ENCODE peak calls at places on chromosomes 7 and 10, in four cellular contexts. H is K562, F is fibroblast of lung, G is IMR-90. W is an unnamed sample.

GRCh38 chr10:112663181-112663879 is 216.3 kb downstream of the VTI1A start:
- DNase-seq in H (no peak), F (peak; percentile 79), G (peak; percentile 73), W (no peak)

GRCh38 chr10:110501142-110501937 is 3.6 kb downstream of the DUSP5 start:
- DNase-seq in H (peak; percentile 84), F (peak; percentile 94), G (peak; percentile 95), W (no peak)

GRCh38 chr7:3408814-3409595 is 108.0 kb downstream of the SDK1 start:
- DNase-seq in H (no peak), F (peak; percentile 48), G (no peak), W (peak; percentile 10)

GRCh38 chr10:132916421-132916841 is 25.9 kb downstream of the CFAP46 start:
- DNase-seq in H (no peak), F (no peak), G (no peak), W (peak; percentile 57)

GRCh38 chr7:731440-732085 is 4.5 kb upstream of the PRKAR1B start:
- DNase-seq in H (no peak), F (no peak), G (no peak), W (no peak)

GRCh38 chr10:99784731-99785441 is 2.4 kb downstream of the ABCC2 start:
- DNase-seq in H (peak; percentile 32), F (peak; percentile 55), G (peak; percentile 36), W (no peak)

GRCh38 chr7:83550100-83550499 is 98.8 kb downstream of the SEMA3E start:
- DNase-seq in H (no peak), F (peak; percentile 89), G (peak; percentile 74), W (no peak)

GRCh38 chr10:29158066-29158465 is 130.8 kb upstream of the LYZL1 start:
- DNase-seq in H (no peak), F (no peak), G (no peak), W (no peak)

GRCh38 chr7:104985259-104985617 is 28.8 kb upstream of the KMT2E start:
- DNase-seq in H (no peak), F (no peak), G (no peak), W (no peak)

GRCh38 chr10:12605580-12606405 is 256.4 kb downstream of the CAMK1D start:
- DNase-seq in H (no peak), F (peak; percentile 60), G (peak; percentile 60), W (peak; percentile 49)

DNA sequence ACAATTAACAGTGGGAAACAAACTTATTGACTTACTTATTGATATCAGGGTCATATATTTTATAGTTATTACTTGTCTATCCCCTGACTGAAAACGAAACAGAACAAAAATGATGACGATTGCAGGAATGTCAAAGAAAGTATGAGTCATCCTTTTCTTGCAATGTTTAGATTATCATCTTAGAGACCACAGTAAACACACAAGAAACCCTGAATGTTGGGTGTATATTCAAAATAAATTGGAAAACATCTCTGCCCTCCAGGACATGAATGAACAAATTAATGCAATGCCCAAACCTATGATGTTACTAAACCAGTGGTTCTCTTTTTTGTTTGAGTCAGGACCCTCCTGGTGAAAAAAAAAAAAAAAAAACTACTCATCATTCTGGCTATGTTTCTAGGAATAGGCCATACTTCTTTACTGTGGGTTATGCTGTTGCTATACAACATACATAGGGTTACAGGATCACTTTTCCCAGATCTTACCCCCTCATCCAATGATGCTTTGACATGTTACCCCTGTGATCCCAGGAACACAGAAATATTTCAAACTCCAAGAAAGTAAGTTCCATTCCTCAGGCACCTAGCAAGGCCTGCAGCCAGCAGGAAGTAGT is 623.4 kb upstream of the IGFBP3 start:
- DNase-seq in H (no peak), F (peak; percentile 83), G (peak; percentile 90), W (no peak)
- H2AFZ ChIP-seq in H (no peak overlapping the region), F (no peak overlapping the region), G (no peak overlapping the region), W (no peak overlapping the region)

DNA sequence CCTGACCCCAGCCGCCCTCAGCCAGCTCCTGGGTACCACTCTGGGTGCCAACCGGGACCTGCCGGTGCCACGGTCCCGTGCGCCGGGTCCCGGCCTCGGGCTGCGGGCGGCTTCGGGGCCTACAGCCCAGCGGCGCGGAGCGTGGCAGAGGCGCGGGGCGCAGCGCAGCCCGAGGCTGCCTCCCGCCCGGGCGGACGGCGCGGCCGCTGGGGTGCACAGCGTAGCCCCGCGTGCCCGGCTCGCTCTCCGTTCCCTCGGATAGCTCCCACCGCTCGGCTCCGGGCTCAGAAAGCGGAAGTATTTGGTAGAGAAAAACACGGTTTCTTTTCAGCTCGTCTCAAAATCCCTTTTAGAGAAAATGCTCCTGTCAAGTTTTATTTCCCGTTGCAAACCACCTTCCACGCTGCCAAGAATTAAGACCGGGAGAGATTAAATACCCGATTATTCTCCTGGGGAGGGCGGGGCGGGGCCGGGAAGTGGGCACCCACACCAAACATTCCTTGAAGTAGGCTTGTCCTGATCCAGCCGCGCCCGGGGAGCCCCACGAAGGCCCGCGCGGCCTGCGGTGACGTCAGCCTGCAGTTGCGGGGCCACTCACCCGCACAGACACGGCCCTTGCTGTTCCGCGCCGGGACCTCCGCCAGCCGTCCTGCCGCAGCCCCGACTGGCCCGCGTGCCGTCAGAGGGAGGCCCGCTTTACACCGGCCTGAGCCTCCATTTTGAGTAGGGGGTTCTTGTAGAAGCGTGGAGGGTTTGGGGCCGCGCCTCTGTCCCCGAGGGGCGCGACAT is 7.2 kb downstream of the HOXA13 start:
- DNase-seq in H (no peak), F (no peak), G (no peak), W (no peak)
- H4K20me1 ChIP-seq in H (no peaks in the 10 kb centered on the region), F (no peaks in the 10 kb centered on the region), G (peaks cover 4% of the 10 kb centered on the region), W (no peaks in the 10 kb centered on the region)

DNA sequence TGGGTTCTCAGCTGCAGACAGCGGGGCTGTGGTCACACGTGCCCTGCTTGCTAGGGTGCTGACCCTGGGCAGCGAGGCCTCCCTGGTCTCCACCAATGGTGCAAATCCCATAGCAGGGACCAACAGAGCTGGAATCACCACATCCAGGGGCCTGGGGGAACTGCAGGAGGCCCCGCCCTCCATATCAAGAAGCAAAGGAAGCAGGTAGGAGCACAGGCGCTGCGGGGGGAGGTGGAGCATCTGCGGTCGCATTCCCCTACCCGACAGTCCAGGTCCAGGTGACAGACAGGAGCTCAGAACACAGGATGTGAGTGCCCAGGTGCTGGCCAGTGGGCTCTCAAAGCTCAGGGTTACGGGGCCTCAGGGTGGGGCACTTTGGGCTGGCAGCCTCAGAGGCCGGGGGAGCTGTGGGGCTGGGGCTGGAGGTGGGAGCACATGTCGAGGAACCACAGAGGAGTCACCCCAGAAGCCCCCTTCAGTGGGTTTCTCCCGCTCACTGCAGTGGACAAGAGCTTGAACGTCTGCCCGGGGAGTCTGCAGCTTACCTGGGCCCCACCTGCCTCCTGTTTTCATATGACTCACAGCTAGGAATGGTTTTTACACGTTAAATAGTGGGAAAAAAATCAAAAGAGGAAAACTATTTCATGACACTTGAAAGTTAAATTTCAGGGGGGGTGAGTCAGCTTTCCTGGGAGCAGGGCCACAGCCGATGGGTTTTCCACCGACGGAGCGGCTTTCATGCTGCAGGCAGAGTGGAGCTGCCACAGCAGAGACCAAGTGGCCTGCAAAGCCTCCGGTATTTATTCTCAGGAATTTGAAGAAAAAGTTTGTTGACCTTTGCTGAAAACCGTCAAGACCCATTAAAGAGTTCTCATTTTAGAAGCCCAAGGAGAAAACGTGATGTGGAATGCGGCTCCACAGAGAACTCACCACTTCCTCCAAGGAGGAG is 148.7 kb upstream of the PPP2R2D start:
- DNase-seq in H (no peak), F (no peak), G (no peak), W (no peak)
- H3K4me3 ChIP-seq in H (no peak overlapping the region), F (no peak overlapping the region), G (no peak overlapping the region), W (no peak overlapping the region)

DNA sequence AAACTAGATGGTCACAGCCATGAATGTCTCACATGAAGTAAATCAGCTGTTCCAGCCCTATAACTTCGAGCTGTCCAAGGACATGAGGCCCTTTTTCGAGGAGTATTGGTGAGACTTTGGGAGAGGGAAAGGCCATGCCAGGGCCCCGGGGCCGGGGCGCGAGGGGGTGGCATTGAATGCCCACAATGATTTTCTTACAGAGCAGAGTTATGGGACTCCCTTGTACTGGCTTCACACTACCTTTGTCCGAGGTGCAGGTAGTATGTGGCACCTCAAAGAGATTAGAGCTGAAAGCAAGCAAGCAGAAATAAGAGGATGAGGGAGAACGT is 407 bp downstream of the ELOVL3 start:
- DNase-seq in H (no peak), F (no peak), G (no peak), W (no peak)
- H2AFZ ChIP-seq in H (peak overlapping the region; percentile 84), F (peak overlapping the region; percentile 84), G (peak overlapping the region; percentile 95), W (no peak overlapping the region)

DNA sequence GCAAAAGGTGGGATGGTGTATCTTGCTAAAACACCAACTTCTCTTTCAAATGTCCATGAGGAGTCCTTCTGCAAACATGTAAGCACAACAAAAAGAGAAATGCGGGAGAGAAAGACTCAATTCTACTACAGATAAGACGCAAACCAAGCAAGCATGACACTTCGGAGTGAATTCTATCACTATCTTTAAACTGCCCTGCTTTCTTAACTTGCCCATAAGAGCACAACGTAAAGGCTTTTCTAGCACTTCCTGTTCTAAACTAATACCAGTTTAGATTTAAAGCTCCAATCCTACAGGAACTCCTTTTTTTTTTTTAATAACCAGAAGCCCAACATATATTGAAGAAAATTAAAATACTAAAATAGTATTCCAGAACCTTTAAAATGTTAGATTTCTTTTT is 8.4 kb downstream of the RHEB start:
- DNase-seq in H (no peak), F (no peak), G (no peak), W (no peak)
- H4K20me1 ChIP-seq in H (peaks cover 75% of the 10 kb centered on the region), F (peaks cover 9% of the 10 kb centered on the region), G (peaks cover 96% of the 10 kb centered on the region), W (peaks cover 57% of the 10 kb centered on the region)

DNA sequence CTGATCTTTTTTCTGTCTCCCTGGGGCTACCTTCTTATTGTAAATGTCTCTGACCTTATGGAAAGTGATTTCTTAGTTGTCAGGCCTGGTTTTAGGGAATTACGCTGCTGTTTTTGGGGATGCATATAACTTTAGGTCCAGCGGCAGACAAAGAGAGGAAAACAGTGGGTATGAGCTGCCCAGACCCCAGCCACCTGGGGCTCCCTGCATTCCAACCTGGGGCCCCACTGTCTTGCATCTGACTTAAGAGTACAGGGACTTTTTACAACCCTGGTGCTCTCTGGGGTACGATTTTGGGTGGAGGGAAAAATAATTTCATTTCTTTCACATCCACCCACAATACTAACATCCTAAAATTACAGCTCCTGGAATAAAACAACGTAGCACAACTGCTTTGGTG is 119.4 kb downstream of the PRPF18 start:
- DNase-seq in H (no peak), F (no peak), G (no peak), W (no peak)
- H3K4me3 ChIP-seq in H (peak overlapping the region; percentile 41), F (peak overlapping the region; percentile 63), G (peak overlapping the region; percentile 57), W (no peak overlapping the region)

DNA sequence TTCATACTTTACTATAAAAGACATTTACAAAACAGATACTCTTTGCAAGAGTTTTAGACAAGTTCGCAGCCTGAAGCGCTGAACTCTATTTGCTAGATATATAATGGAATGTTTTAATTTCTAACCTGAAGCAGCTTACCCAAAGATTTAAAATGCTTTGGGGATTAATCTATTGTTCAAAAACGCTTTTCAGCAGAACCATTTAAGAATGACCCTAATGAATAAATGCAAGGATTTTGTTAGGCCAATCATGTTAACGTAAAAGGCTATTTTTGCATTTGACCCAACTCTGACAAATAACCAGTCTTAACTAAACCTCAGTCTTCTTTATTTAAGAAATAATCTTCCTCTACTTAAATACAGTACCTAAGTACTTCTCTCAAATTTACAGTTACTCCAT is 406.7 kb upstream of the POT1 start:
- DNase-seq in H (no peak), F (no peak), G (no peak), W (no peak)
- H2AFZ ChIP-seq in H (no peak overlapping the region), F (no peak overlapping the region), G (no peak overlapping the region), W (no peak overlapping the region)

DNA sequence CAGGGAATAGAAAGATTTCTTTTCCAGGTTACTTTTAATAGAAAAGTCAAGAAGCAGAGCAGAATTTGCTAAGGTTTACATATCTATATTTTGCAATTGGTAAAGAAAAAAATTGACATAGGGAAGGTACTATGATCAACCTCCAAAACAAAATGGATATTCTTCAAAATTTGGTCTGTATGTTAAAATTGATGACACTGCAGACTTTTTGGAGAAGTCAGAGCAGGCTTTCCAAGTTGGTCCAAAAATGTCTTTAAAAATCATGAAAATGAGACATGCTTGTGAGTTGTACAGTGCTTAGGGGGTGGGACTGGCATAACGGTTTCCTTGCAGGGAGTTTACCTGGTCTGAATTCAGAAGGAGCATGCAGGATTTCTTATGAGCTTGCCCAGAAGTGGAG is 77.0 kb downstream of the TFPI2 start:
- DNase-seq in H (no peak), F (no peak), G (no peak), W (no peak)
- H4K20me1 ChIP-seq in H (no peaks in the 10 kb centered on the region), F (no peaks in the 10 kb centered on the region), G (no peaks in the 10 kb centered on the region), W (no peaks in the 10 kb centered on the region)

GRCh38 chr7:155491812-155492211 is 33.9 kb downstream of the EN2 start:
- DNase-seq in H (no peak), F (no peak), G (no peak), W (no peak)
- H3K4me3 ChIP-seq in H (no peak overlapping the region), F (no peak overlapping the region), G (no peak overlapping the region), W (no peak overlapping the region)